ENCODE peak calls at places on chromosomes 3 and 15, in five cellular contexts. D is Karpas-422, Y is uterus, A is MM.1S, W is GM23338. X is an unnamed sample.
A peak's percentile ranks its signal among the peaks of the same experiment; 100 is the strongest.

GRCh38 chr3:114650808-114651207 is 357.0 kb downstream of the TIGIT start:
- DNase-seq in A (no peak), D (no peak), Y (no peak), W (no peak), X (no peak)

GRCh38 chr15:36109943-36110658 is 469.3 kb upstream of the CDIN1 start:
- DNase-seq in Y (peak; percentile 20), W (no peak), A (no peak), D (no peak), X (no peak)

GRCh38 chr3:124429129-124429815 is 301.0 kb upstream of the UMPS start:
- DNase-seq in Y (no peak), W (no peak), D (no peak), A (no peak), X (no peak)

GRCh38 chr3:36943601-36944000 is 1.3 kb downstream of the TRANK1 start:
- DNase-seq in D (peak; percentile 52), A (no peak), W (peak; percentile 47), Y (no peak), X (no peak)

GRCh38 chr15:73233623-73234022 is 135.1 kb downstream of the HCN4 start:
- DNase-seq in Y (no peak), W (no peak), D (no peak), A (no peak), X (no peak)

GRCh38 chr3:23713641-23714040 is 92.1 kb upstream of the UBE2E1 start:
- DNase-seq in W (no peak), A (no peak), D (no peak), Y (no peak), X (no peak)

GRCh38 chr3:126063358-126063965 is 20.5 kb downstream of the SLC41A3 start:
- DNase-seq in Y (no peak), A (no peak), W (no peak), D (no peak), X (no peak)

GRCh38 chr15:41284425-41285177 is 47.8 kb downstream of the OIP5 start:
- DNase-seq in W (peak; percentile 18), D (peak; percentile 72), Y (no peak), A (peak; percentile 10), X (no peak)

GRCh38 chr15:62889734-62890505 is 152.6 kb upstream of the TPM1 start:
- DNase-seq in W (no peak), D (no peak), Y (no peak), A (no peak), X (no peak)

GRCh38 chr3:24963762-24964625 is 464.1 kb upstream of the RARB start:
- DNase-seq in Y (no peak), A (peak; percentile 23), W (peak; percentile 74), D (peak; percentile 56), X (no peak)

GRCh38 chr3:72821170-72821781 is 27.0 kb downstream of the SHQ1 start:
- DNase-seq in Y (no peak), W (no peak), A (no peak), D (peak; percentile 69), X (no peak)

GRCh38 chr3:119856695-119857094 is 74.8 kb downstream of the NR1I2 start:
- DNase-seq in W (no peak), Y (no peak), D (no peak), A (no peak), X (no peak)

GRCh38 chr3:52090131-52090548 is 33.8 kb upstream of the DUSP7 start:
- DNase-seq in D (no peak), A (no peak), Y (peak; percentile 72), W (no peak), X (peak; percentile 48)

GRCh38 chr3:151964768-151965167 is 91.3 kb downstream of the SUCNR1 start:
- DNase-seq in W (no peak), Y (no peak), D (no peak), A (no peak), X (no peak)

GRCh38 chr3:158660711-158661110 is 11.7 kb downstream of the LXN start:
- DNase-seq in Y (no peak), D (no peak), A (no peak), W (no peak), X (no peak)
- H3K36me3 ChIP-seq in Y (no peaks in the 10 kb centered on the region), D (peaks cover 63% of the 10 kb centered on the region), A (peaks cover 21% of the 10 kb centered on the region), W (peaks cover 27% of the 10 kb centered on the region), X (peaks cover 9% of the 10 kb centered on the region)

GRCh38 chr3:197023998-197024651 is 5.5 kb downstream of the MELTF start:
- DNase-seq in W (no peak), Y (no peak), D (peak; percentile 60), A (no peak), X (no peak)

GRCh38 chr3:197022405-197023231 is 7.0 kb downstream of the MELTF start:
- DNase-seq in A (no peak), W (no peak), Y (no peak), D (peak; percentile 63), X (no peak)

GRCh38 chr3:197021231-197021630 is 8.4 kb downstream of the MELTF start:
- DNase-seq in W (peak; percentile 63), A (no peak), D (no peak), Y (no peak), X (no peak)

GRCh38 chr3:197023241-197023997 is 6.2 kb downstream of the MELTF start:
- DNase-seq in W (no peak), Y (no peak), A (peak; percentile 46), D (peak; percentile 94), X (no peak)

GRCh38 chr3:197021729-197022404 is 7.8 kb downstream of the MELTF start:
- DNase-seq in Y (no peak), A (no peak), D (no peak), W (no peak), X (no peak)
- H3K27ac ChIP-seq in Y (no peak overlapping the region), A (no peak overlapping the region), D (no peak overlapping the region), W (no peak overlapping the region), X (no peak overlapping the region)

GRCh38 chr3:15217011-15217671 is 11.1 kb downstream of the CAPN7 start:
- DNase-seq in Y (no peak), A (no peak), D (no peak), W (no peak), X (no peak)

GRCh38 chr3:15218689-15219088 is 12.6 kb downstream of the CAPN7 start:
- DNase-seq in W (no peak), D (no peak), A (no peak), Y (no peak), X (no peak)

GRCh38 chr3:15214758-15215157 is 8.7 kb downstream of the CAPN7 start:
- DNase-seq in Y (no peak), D (no peak), W (no peak), A (no peak), X (no peak)

GRCh38 chr3:15217841-15218267 is 11.8 kb downstream of the CAPN7 start:
- DNase-seq in D (peak; percentile 71), Y (no peak), A (no peak), W (peak; percentile 15), X (no peak)

GRCh38 chr3:15215996-15216395 is 9.9 kb downstream of the CAPN7 start:
- DNase-seq in A (no peak), Y (no peak), W (no peak), D (no peak), X (no peak)
- H3K36me3 ChIP-seq in A (no peaks in the 10 kb centered on the region), Y (no peaks in the 10 kb centered on the region), W (peaks cover 25% of the 10 kb centered on the region), D (peaks cover 72% of the 10 kb centered on the region), X (peaks cover 98% of the 10 kb centered on the region)

DNA sequence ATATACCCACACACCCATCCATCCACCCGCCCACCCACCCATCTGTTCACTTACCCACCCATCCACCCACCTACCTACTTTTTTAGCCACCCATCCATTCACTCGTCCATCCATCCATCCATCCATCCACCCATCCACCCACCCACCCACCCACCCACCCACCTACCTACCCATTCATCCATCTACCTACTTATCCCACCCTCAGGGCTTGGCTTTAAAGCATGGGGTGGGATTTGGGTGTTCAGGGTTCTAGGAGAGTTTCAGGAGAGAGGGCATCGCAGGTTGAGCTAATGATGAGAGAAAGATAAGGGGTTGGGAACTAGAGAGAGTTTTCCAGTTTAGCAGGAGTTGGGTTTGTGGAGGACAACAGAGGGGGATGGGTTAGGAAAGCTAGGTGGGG is 9.7 kb downstream of the FBLN2 start:
- DNase-seq in Y (no peak), D (no peak), W (no peak), A (no peak), X (no peak)
- H3K27ac ChIP-seq in Y (no peak overlapping the region), D (no peak overlapping the region), W (no peak overlapping the region), A (no peak overlapping the region), X (no peak overlapping the region)

GRCh38 chr15:99712415-99712814 is 20.8 kb downstream of the LYSMD4 start:
- DNase-seq in W (peak; percentile 70), A (no peak), Y (no peak), D (no peak), X (no peak)

GRCh38 chr15:99709243-99709986 is 23.8 kb downstream of the LYSMD4 start:
- DNase-seq in W (no peak), A (no peak), Y (no peak), D (no peak), X (no peak)

GRCh38 chr15:99708563-99708962 is 24.7 kb downstream of the LYSMD4 start:
- DNase-seq in Y (peak; percentile 72), W (no peak), D (no peak), A (no peak), X (peak; percentile 85)

GRCh38 chr15:99707481-99708270 is 25.6 kb downstream of the LYSMD4 start:
- DNase-seq in D (no peak), A (peak; percentile 77), W (no peak), Y (no peak), X (no peak)

DNA sequence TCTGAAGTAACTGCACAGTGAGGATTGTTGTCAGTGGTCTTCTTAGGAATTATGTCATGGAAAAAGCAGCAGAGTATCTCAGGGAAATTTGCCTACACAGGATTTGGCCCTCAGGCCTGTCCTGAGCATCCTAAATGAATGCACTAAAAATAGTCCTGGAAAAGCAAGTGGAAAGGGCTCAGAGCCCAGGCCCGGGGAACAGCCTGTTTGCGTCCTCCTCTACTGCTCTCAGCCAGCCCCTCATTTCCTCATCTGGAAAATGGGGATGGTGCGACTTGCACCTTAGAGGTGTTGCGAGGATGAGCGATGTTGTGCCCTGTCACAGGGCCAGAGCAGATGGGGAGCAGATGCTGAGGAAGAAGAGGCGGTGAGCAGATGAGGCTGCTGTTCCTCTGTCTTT is 21.6 kb downstream of the LYSMD4 start:
- DNase-seq in Y (no peak), A (no peak), W (no peak), D (no peak), X (no peak)
- H3K36me3 ChIP-seq in Y (no peaks in the 10 kb centered on the region), A (no peaks in the 10 kb centered on the region), W (peaks cover 5% of the 10 kb centered on the region), D (peaks cover 21% of the 10 kb centered on the region), X (peaks cover 56% of the 10 kb centered on the region)

DNA sequence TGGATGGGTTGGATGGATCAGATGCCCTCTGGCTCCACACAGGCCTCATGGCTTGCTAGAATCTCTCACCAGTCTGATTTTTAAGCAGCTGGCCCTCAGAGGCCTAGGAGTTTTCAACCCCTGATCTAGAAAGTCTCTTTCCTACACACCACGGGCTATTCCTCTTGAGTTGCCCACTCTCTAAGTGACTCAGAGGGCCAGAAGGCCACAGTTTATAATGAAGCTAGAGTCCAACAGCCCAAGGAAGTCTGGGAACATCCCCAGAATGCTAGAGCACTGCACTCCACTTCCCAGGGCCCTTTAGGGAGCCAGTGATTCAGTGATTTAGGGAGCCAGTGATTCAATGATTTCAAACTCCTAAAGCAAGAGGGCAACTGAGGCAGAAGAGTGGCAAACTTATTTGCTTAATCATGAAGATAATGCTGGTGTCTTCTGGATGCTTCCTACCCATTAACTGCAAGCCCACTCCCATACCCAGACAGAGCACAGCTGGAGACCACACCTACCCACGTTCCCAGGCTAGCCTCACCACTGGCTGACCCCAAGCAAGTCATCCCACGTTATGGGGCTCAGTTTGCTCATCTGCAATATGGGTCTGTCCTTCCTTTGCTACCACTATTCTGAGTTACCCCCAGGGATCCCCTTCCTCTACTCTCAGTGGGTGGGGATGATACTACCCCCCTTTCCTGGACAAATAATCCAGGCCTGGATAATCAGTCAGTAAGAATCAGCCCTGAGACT is 36.7 kb downstream of the ABTB1 start:
- DNase-seq in W (no peak), D (no peak), Y (no peak), A (no peak), X (no peak)
- H3K27ac ChIP-seq in W (no peak overlapping the region), D (peak overlapping the region; percentile 1), Y (peak overlapping the region; percentile 8), A (no peak overlapping the region), X (peak overlapping the region; percentile 1)

GRCh38 chr3:183731611-183732010 is 34.0 kb downstream of the YEATS2 start:
- DNase-seq in Y (no peak), A (no peak), W (no peak), D (peak; percentile 38), X (no peak)
- H3K36me3 ChIP-seq in Y (no peaks in the 10 kb centered on the region), A (peaks cover 18% of the 10 kb centered on the region), W (peaks cover 38% of the 10 kb centered on the region), D (peaks cover 83% of the 10 kb centered on the region), X (peaks cover 81% of the 10 kb centered on the region)

X was measured in psoas muscle.